ENCODE peak calls at places on chromosome 13, in four cellular contexts. V, F, O and H are unnamed samples.
A peak's percentile ranks its signal among the peaks of the same experiment; 100 is the strongest.

GRCh38 chr13:34155931-34156607 is 338.1 kb downstream of the RFC3 start:
- DNase-seq in V (no peak), F (no peak), O (no peak), H (no peak)

GRCh38 chr13:26485786-26486185 is 71.7 kb upstream of the WASF3 start:
- DNase-seq in V (no peak), F (no peak), O (no peak), H (no peak)

GRCh38 chr13:50168803-50169202 is 153.6 kb downstream of the KCNRG start:
- DNase-seq in V (no peak), F (no peak), O (no peak), H (no peak)

GRCh38 chr13:42393573-42394360 is 121.8 kb downstream of the AKAP11 start:
- DNase-seq in V (no peak), F (no peak), O (no peak), H (no peak)

GRCh38 chr13:34179481-34179880 is 361.5 kb downstream of the RFC3 start:
- DNase-seq in V (no peak), F (no peak), O (no peak), H (no peak)

GRCh38 chr13:41562083-41562482 is 104.7 kb downstream of the RGCC start:
- DNase-seq in V (no peak), F (no peak), O (no peak), H (no peak)

GRCh38 chr13:44117351-44117750 is 237.6 kb downstream of the LACC1 start:
- DNase-seq in V (no peak), F (no peak), O (no peak), H (no peak)

GRCh38 chr13:105721056-105721455 is 814.4 kb downstream of the EFNB2 start:
- DNase-seq in V (no peak), F (no peak), O (no peak), H (no peak)

GRCh38 chr13:94343243-94343585 is 136.3 kb downstream of the DCT start:
- DNase-seq in V (no peak), F (no peak), O (no peak), H (no peak)

GRCh38 chr13:53336441-53337160 is 308.0 kb downstream of the OLFM4 start:
- DNase-seq in V (no peak), F (no peak), O (no peak), H (no peak)

GRCh38 chr13:50909605-50910482 is at the start of gene RNASEH2B:
- DNase-seq in V (peak; percentile 78), F (no peak), O (peak; percentile 58), H (peak; percentile 67)

GRCh38 chr13:35765941-35766340 is 289.5 kb upstream of the MAB21L1 start:
- DNase-seq in V (no peak), F (no peak), O (no peak), H (no peak)

GRCh38 chr13:114120486-114121430 is 11.7 kb downstream of the RASA3 start:
- DNase-seq in V (no peak), F (no peak), O (no peak), H (no peak)

GRCh38 chr13:41056194-41056593 is 5.1 kb upstream of the WBP4 start:
- DNase-seq in V (no peak), F (no peak), O (no peak), H (no peak)

GRCh38 chr13:33441015-33441414 is 155.5 kb upstream of the STARD13 start:
- DNase-seq in V (no peak), F (no peak), O (peak; percentile 35), H (peak; percentile 30)

GRCh38 chr13:44619651-44620050 is 43.5 kb upstream of the TSC22D1 start:
- DNase-seq in V (no peak), F (no peak), O (no peak), H (no peak)

GRCh38 chr13:79989251-79989661 is 351.7 kb downstream of the SPRY2 start:
- DNase-seq in V (no peak), F (no peak), O (no peak), H (no peak)

GRCh38 chr13:59479629-59480028 is 684.1 kb downstream of the DIAPH3 start:
- DNase-seq in V (no peak), F (no peak), O (no peak), H (peak; percentile 46)

GRCh38 chr13:109500146-109500773 is 286.1 kb downstream of the IRS2 start:
- DNase-seq in V (no peak), F (no peak), O (no peak), H (peak; percentile 29)
- TF ChIP-seq TCF7 in V (no peak), F (no peak), O (no peak), H (no peak)

GRCh38 chr13:30196025-30196424 is 111.3 kb downstream of the KATNAL1 start:
- DNase-seq in V (no peak), F (no peak), O (no peak), H (peak; percentile 55)
- TF ChIP-seq SP1 in V (no peak), F (no peak), O (no peak), H (no peak)

DNA sequence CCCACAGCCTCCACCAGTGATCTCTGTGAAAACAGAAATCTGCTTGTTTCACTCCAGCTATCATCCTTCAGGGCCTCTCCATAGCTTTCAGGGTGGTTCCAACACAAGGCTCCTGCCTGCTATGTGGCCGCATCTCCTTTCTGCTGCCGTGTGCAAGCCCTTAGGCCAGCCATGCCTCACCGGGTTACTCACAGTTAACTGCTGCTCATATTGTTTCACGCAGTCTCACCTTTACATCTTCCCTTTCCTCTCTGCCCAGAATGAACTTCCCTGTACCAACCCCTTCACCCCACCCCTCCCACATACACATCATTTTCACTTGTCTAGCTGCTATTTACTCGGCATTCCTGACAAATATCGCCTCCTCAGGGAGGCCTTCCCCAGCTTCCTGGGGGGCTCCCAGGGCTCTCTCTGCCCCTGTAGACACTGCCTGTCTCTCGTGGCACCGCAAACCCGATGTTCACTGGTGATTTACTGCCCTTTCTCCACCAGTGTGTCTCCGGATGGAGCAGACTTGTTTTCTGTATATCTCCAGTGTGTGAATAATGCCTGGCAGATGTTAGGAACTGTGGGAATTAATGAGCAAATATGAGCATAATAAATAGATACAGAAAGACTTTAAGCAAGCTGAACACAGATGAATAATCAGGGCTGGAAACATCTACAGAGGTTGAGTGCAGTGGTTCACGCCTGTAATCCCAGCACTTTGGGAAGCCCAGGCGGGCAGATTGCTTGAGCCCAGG is 39.3 kb upstream of the GPR183 start:
- DNase-seq in V (no peak), F (no peak), O (no peak), H (no peak)
- TF ChIP-seq TCF7 in V (no peak), F (no peak), O (no peak), H (no peak)

GRCh38 chr13:102648046-102648445 is 46.8 kb downstream of the METTL21C start:
- DNase-seq in V (no peak), F (no peak), O (no peak), H (no peak)
- TF ChIP-seq SP1 in V (no peak), F (no peak), O (no peak), H (no peak)